ENCODE peak calls at places on chromosomes 7 and 10, in five cellular contexts. One of them, this sample, is unnamed.

GRCh38 chr10:126842836-126843235 is 62.4 kb upstream of the DOCK1 start:
- DNase-seq in H1: no peak
- DNase-seq in GM12878: no peak
- DNase-seq in K562: no peak
- DNase-seq in HepG2: no peak
- DNase-seq in this sample: no peak

GRCh38 chr10:47264797-47265281 is 35.2 kb upstream of the GDF10 start:
- DNase-seq in K562: no peak
- DNase-seq in GM12878: no peak
- DNase-seq in HepG2: peak; percentile 51
- DNase-seq in H1: peak; percentile 11
- DNase-seq in this sample: no peak

GRCh38 chr7:70047891-70048448 is 449.7 kb downstream of the AUTS2 start:
- DNase-seq in GM12878: no peak
- DNase-seq in H1: no peak
- DNase-seq in HepG2: no peak
- DNase-seq in K562: no peak
- DNase-seq in this sample: no peak

GRCh38 chr7:155996718-155997059 is 184.4 kb upstream of the SHH start:
- DNase-seq in HepG2: no peak
- DNase-seq in GM12878: no peak
- DNase-seq in K562: no peak
- DNase-seq in H1: no peak
- DNase-seq in this sample: no peak

GRCh38 chr10:121804460-121804859 is 123.4 kb downstream of the ATE1 start:
- DNase-seq in K562: no peak
- DNase-seq in H1: no peak
- DNase-seq in HepG2: no peak
- DNase-seq in GM12878: no peak
- DNase-seq in this sample: no peak

GRCh38 chr7:43291789-43292188 is 179.3 kb downstream of the HECW1 start:
- DNase-seq in H1: no peak
- DNase-seq in HepG2: no peak
- DNase-seq in K562: no peak
- DNase-seq in GM12878: no peak
- DNase-seq in this sample: no peak

GRCh38 chr10:44963772-44964633 is 4.4 kb downstream of the RASSF4 start:
- DNase-seq in GM12878: no peak
- DNase-seq in K562: no peak
- DNase-seq in HepG2: peak; percentile 85
- DNase-seq in H1: peak; percentile 59
- DNase-seq in this sample: no peak

GRCh38 chr10:25682203-25682950 is 251.7 kb upstream of the MYO3A start:
- DNase-seq in HepG2: no peak
- DNase-seq in K562: peak; percentile 18
- DNase-seq in H1: no peak
- DNase-seq in GM12878: no peak
- DNase-seq in this sample: peak; percentile 23

GRCh38 chr10:67818323-67818722 is 19.7 kb downstream of the DNAJC12 start:
- DNase-seq in H1: no peak
- DNase-seq in K562: no peak
- DNase-seq in HepG2: peak; percentile 85
- DNase-seq in GM12878: no peak
- DNase-seq in this sample: peak; percentile 73

GRCh38 chr10:125916977-125917376 is 20.6 kb downstream of the FANK1 start:
- DNase-seq in H1: no peak
- DNase-seq in GM12878: no peak
- DNase-seq in HepG2: no peak
- DNase-seq in K562: no peak
- DNase-seq in this sample: peak; percentile 15

GRCh38 chr10:77016278-77016815 is 621.3 kb downstream of the KCNMA1 start:
- DNase-seq in GM12878: no peak
- DNase-seq in K562: no peak
- DNase-seq in H1: no peak
- DNase-seq in HepG2: no peak
- DNase-seq in this sample: no peak

GRCh38 chr7:105975770-105976428 is 12.8 kb downstream of the CDHR3 start:
- DNase-seq in H1: no peak
- DNase-seq in GM12878: no peak
- DNase-seq in K562: no peak
- DNase-seq in HepG2: no peak
- DNase-seq in this sample: no peak

GRCh38 chr7:109695386-109695785 is 1125.7 kb downstream of the DNAJB9 start:
- DNase-seq in H1: no peak
- DNase-seq in GM12878: no peak
- DNase-seq in HepG2: no peak
- DNase-seq in K562: no peak
- DNase-seq in this sample: no peak

GRCh38 chr7:36276428-36277246 is 113.0 kb upstream of the ANLN start:
- DNase-seq in GM12878: no peak
- DNase-seq in K562: no peak
- DNase-seq in HepG2: no peak
- DNase-seq in H1: no peak
- DNase-seq in this sample: no peak

GRCh38 chr10:7258948-7259523 is 151.8 kb downstream of the SFMBT2 start:
- DNase-seq in HepG2: no peak
- DNase-seq in K562: no peak
- DNase-seq in GM12878: no peak
- DNase-seq in H1: no peak
- DNase-seq in this sample: no peak

GRCh38 chr7:75638607-75639070 is 100.1 kb downstream of the HIP1 start:
- DNase-seq in GM12878: no peak
- DNase-seq in HepG2: no peak
- DNase-seq in K562: no peak
- DNase-seq in H1: peak; percentile 67
- DNase-seq in this sample: no peak

GRCh38 chr10:1448252-1448901 is 288.9 kb downstream of the ADARB2 start:
- DNase-seq in GM12878: no peak
- DNase-seq in K562: no peak
- DNase-seq in HepG2: no peak
- DNase-seq in H1: no peak
- DNase-seq in this sample: no peak

GRCh38 chr7:8070451-8071180 is 102.0 kb downstream of the GLCCI1 start:
- DNase-seq in HepG2: no peak
- DNase-seq in H1: no peak
- DNase-seq in GM12878: no peak
- DNase-seq in K562: no peak
- DNase-seq in this sample: no peak

GRCh38 chr7:75998038-75998437 is 3.6 kb upstream of the TMEM120A start:
- DNase-seq in HepG2: no peak
- DNase-seq in H1: no peak
- DNase-seq in K562: no peak
- DNase-seq in GM12878: no peak
- DNase-seq in this sample: no peak

GRCh38 chr7:30705596-30705995 is 23.3 kb upstream of the CRHR2 start:
- DNase-seq in K562: no peak
- DNase-seq in GM12878: no peak
- DNase-seq in HepG2: no peak
- DNase-seq in H1: no peak
- DNase-seq in this sample: no peak
- TF ChIP-seq KDM1A in K562: no peak
- TF ChIP-seq KDM1A in GM12878: no peak
- TF ChIP-seq KDM1A in HepG2: no peak
- TF ChIP-seq KDM1A in H1: no peak
- TF ChIP-seq KDM1A in this sample: no peak

GRCh38 chr7:138755331-138755747 is 42.5 kb upstream of the TMEM213 start:
- DNase-seq in HepG2: peak; percentile 14
- DNase-seq in GM12878: no peak
- DNase-seq in K562: no peak
- DNase-seq in H1: no peak
- DNase-seq in this sample: no peak

GRCh38 chr7:138750926-138751464 is 46.8 kb upstream of the TMEM213 start:
- DNase-seq in HepG2: peak; percentile 19
- DNase-seq in GM12878: no peak
- DNase-seq in K562: no peak
- DNase-seq in H1: no peak
- DNase-seq in this sample: no peak

GRCh38 chr7:138750473-138750872 is 47.3 kb upstream of the TMEM213 start:
- DNase-seq in HepG2: no peak
- DNase-seq in K562: no peak
- DNase-seq in H1: no peak
- DNase-seq in GM12878: no peak
- DNase-seq in this sample: no peak

GRCh38 chr7:138753611-138754010 is 44.2 kb upstream of the TMEM213 start:
- DNase-seq in HepG2: no peak
- DNase-seq in H1: no peak
- DNase-seq in GM12878: no peak
- DNase-seq in K562: no peak
- DNase-seq in this sample: no peak

GRCh38 chr7:138752568-138753518 is 45.0 kb upstream of the TMEM213 start:
- DNase-seq in GM12878: peak; percentile 38
- DNase-seq in K562: no peak
- DNase-seq in H1: no peak
- DNase-seq in HepG2: peak; percentile 92
- DNase-seq in this sample: peak; percentile 26
- TF ChIP-seq KDM1A in GM12878: no peak
- TF ChIP-seq KDM1A in K562: no peak
- TF ChIP-seq KDM1A in H1: no peak
- TF ChIP-seq KDM1A in HepG2: peak; percentile 26
- TF ChIP-seq KDM1A in this sample: no peak

DNA sequence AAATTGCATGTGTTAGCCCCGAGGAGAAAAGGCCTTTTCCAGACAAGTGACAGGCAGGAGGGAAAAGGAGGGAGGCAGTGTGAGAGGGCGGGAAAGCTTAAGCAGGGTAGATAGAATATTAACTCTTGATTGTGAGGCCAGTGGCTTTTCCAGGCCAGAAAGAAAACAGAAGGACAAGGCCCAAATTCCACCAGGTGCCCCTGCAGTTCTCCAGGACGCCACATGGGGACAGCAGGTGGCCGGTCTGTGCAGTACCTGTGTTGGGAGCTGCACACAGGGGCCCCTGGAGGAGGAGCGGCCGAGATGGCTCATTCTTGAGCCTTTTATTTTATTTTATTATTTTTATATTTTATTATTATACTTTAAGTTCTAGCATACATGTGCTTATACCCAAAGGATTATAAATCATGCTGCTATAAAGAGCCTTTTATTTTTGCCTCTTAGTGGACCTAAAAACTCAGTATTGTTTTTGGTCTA is 141.3 kb upstream of the KLF14 start:
- DNase-seq in K562: peak; percentile 79
- DNase-seq in HepG2: peak; percentile 54
- DNase-seq in H1: peak; percentile 86
- DNase-seq in GM12878: no peak
- DNase-seq in this sample: peak; percentile 78
- TF ChIP-seq KDM1A in K562: no peak
- TF ChIP-seq KDM1A in HepG2: no peak
- TF ChIP-seq KDM1A in H1: no peak
- TF ChIP-seq KDM1A in GM12878: no peak
- TF ChIP-seq KDM1A in this sample: no peak

DNA sequence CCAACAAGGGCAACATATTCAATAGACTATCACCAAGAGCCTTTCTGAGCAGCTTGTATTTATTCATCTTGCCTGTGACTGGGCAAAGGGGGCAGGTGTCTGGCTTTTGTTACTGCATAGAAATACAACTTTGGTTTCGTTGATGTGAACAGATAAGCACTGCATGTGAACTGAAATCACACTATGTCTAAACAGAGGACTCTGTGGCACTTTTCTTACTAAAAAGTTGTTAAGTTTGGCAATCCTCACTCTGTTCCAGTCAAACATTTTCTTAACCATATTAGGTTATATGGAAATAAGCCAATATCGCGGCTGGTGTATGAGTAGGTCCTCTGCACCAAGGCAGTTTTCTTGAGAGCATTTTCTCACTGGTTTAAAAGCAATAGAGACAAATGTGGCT is 48.5 kb downstream of the CALD1 start:
- DNase-seq in H1: no peak
- DNase-seq in HepG2: no peak
- DNase-seq in GM12878: no peak
- DNase-seq in K562: no peak
- DNase-seq in this sample: no peak
- TF ChIP-seq KDM1A in H1: no peak
- TF ChIP-seq KDM1A in HepG2: no peak
- TF ChIP-seq KDM1A in GM12878: no peak
- TF ChIP-seq KDM1A in K562: no peak
- TF ChIP-seq KDM1A in this sample: no peak

GRCh38 chr7:27364344-27364758 is 121.7 kb downstream of the EVX1 start:
- DNase-seq in K562: no peak
- DNase-seq in HepG2: no peak
- DNase-seq in GM12878: no peak
- DNase-seq in H1: no peak
- DNase-seq in this sample: no peak
- TF ChIP-seq KDM1A in K562: no peak
- TF ChIP-seq KDM1A in HepG2: no peak
- TF ChIP-seq KDM1A in GM12878: no peak
- TF ChIP-seq KDM1A in H1: no peak
- TF ChIP-seq KDM1A in this sample: no peak

GRCh38 chr7:140358024-140358770 is 40.1 kb downstream of the SLC37A3 start:
- DNase-seq in K562: no peak
- DNase-seq in HepG2: no peak
- DNase-seq in GM12878: no peak
- DNase-seq in H1: no peak
- DNase-seq in this sample: no peak

GRCh38 chr7:140360697-140361229 is 37.6 kb downstream of the SLC37A3 start:
- DNase-seq in GM12878: no peak
- DNase-seq in HepG2: no peak
- DNase-seq in K562: no peak
- DNase-seq in H1: no peak
- DNase-seq in this sample: no peak

DNA sequence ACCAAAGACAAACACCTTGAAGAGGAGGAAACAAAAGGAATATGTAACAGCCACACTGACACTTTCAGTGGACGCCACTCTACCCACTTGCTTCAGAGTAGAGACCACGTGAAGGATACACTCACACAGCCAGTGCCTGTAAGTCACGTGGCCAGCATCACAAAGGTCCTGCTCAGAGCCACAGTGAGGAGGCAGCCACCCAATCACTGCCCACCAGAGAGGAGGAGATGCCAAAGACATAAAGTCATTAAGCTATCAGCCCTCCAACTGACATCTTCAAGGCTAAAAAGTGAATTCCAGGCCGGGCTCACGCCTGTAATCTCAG is 39.6 kb downstream of the SLC37A3 start:
- DNase-seq in H1: no peak
- DNase-seq in K562: no peak
- DNase-seq in HepG2: no peak
- DNase-seq in GM12878: no peak
- DNase-seq in this sample: no peak
- TF ChIP-seq KDM1A in H1: no peak
- TF ChIP-seq KDM1A in K562: no peak
- TF ChIP-seq KDM1A in HepG2: no peak
- TF ChIP-seq KDM1A in GM12878: no peak
- TF ChIP-seq KDM1A in this sample: no peak

DNA sequence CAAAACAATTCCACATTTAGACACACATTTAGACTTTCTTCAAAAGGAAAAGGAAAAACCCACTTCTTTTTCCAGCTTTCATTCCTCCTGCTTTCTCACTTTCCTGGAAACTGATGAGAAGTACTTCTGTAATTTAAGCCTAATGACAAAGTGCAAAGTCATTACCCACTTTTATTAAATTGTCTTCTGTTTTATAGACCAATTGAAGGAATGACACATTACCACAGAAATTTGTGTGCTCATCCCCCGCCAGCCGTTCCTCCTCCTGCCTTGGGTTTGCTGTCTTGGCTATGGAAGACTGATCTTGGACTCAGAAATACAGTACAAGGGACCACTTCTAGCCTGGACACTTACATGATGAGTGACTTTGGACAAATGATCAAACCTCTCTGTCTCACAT is 717.8 kb downstream of the SORCS3 start:
- DNase-seq in K562: no peak
- DNase-seq in H1: no peak
- DNase-seq in GM12878: no peak
- DNase-seq in HepG2: no peak
- DNase-seq in this sample: no peak
- TF ChIP-seq KDM1A in K562: no peak
- TF ChIP-seq KDM1A in H1: no peak
- TF ChIP-seq KDM1A in GM12878: no peak
- TF ChIP-seq KDM1A in HepG2: no peak
- TF ChIP-seq KDM1A in this sample: no peak

This sample was measured in A549.